ENCODE peak calls at places on chromosomes 11 and 22, in four cellular contexts. S, B, D and T are unnamed samples.

GRCh38 chr11:7514099-7514725 is 413 bp downstream of the PPFIBP2 start:
- DNase-seq in S (peak; percentile 62), B (no peak), D (peak; percentile 18), T (peak; percentile 58)

GRCh38 chr22:48664586-48664985 is 1163.1 kb downstream of the BRD1 start:
- DNase-seq in S (no peak), B (no peak), D (no peak), T (no peak)

GRCh38 chr11:20112291-20113146 is 47.8 kb downstream of the DBX1 start:
- DNase-seq in S (peak; percentile 77), B (peak; percentile 79), D (no peak), T (no peak)

GRCh38 chr11:111612211-111612610 is 10.0 kb downstream of the SIK2 start:
- DNase-seq in S (no peak), B (no peak), D (no peak), T (no peak)

GRCh38 chr22:29813563-29813962 is 24.5 kb downstream of the ASCC2 start:
- DNase-seq in S (no peak), B (no peak), D (no peak), T (no peak)

GRCh38 chr22:45997077-45997774 is 20.3 kb upstream of the WNT7B start:
- DNase-seq in S (peak; percentile 87), B (peak; percentile 95), D (no peak), T (peak; percentile 86)

GRCh38 chr22:49026476-49027121 is 801.1 kb downstream of the BRD1 start:
- DNase-seq in S (no peak), B (no peak), D (no peak), T (peak; percentile 36)

GRCh38 chr11:83070878-83071640 is 638 bp downstream of the RAB30 start:
- DNase-seq in S (peak; percentile 60), B (peak; percentile 66), D (peak; percentile 44), T (peak; percentile 49)

GRCh38 chr11:128341280-128341679 is 246.1 kb downstream of the ETS1 start:
- DNase-seq in S (no peak), B (no peak), D (no peak), T (no peak)

GRCh38 chr22:37887610-37888378 is 18.3 kb upstream of the MICALL1 start:
- DNase-seq in S (no peak), B (peak; percentile 76), D (peak; percentile 53), T (no peak)

GRCh38 chr11:126101930-126102283 is 39.2 kb upstream of the CDON start:
- DNase-seq in S (no peak), B (no peak), D (no peak), T (no peak)

GRCh38 chr22:47994899-47995573 is 1232.6 kb downstream of the TBC1D22A start:
- DNase-seq in S (no peak), B (no peak), D (no peak), T (no peak)

GRCh38 chr11:82557274-82557673 is 176.4 kb downstream of the FAM181B start:
- DNase-seq in S (peak; percentile 22), B (no peak), D (no peak), T (peak; percentile 59)

GRCh38 chr11:64334764-64335741 is 5.0 kb upstream of the CCDC88B start:
- DNase-seq in S (no peak), B (no peak), D (peak; percentile 73), T (peak; percentile 79)

GRCh38 chr11:127651175-127651887 is 650.8 kb upstream of the KIRREL3 start:
- DNase-seq in S (no peak), B (no peak), D (no peak), T (no peak)

GRCh38 chr11:58600510-58600909 is 21.6 kb downstream of the ZFP91 start:
- DNase-seq in S (no peak), B (no peak), D (no peak), T (no peak)

GRCh38 chr11:110243804-110244203 is 52.6 kb downstream of the RDX start:
- DNase-seq in S (no peak), B (no peak), D (no peak), T (no peak)

GRCh38 chr11:86818466-86819282 is 18.3 kb downstream of the PRSS23 start:
- DNase-seq in S (no peak), B (no peak), D (peak; percentile 79), T (no peak)

GRCh38 chr22:31734512-31734911 is 15.4 kb downstream of the PRR14L start:
- DNase-seq in S (no peak), B (no peak), D (no peak), T (no peak)

GRCh38 chr22:29861672-29862297 is 21.2 kb upstream of the MTMR3 start:
- DNase-seq in S (no peak), B (no peak), D (no peak), T (no peak)

GRCh38 chr11:7196396-7197146 is 55.1 kb upstream of the SYT9 start:
- DNase-seq in S (no peak), B (no peak), D (no peak), T (no peak)

GRCh38 chr11:35541621-35542375 is 16.4 kb upstream of the PAMR1 start:
- DNase-seq in S (no peak), B (peak; percentile 79), D (no peak), T (no peak)
- H3K4me1 ChIP-seq in S (no peaks in the 10 kb centered on the region), B (peaks cover 17% of the 10 kb centered on the region), D (no peaks in the 10 kb centered on the region), T (no peaks in the 10 kb centered on the region)

GRCh38 chr22:22068025-22068424 is 85.4 kb upstream of the TOP3B start:
- DNase-seq in S (no peak), B (no peak), D (no peak), T (no peak)

GRCh38 chr22:22070371-22070824 is 87.8 kb upstream of the TOP3B start:
- DNase-seq in S (no peak), B (no peak), D (no peak), T (no peak)

GRCh38 chr22:22068657-22069056 is 86.1 kb upstream of the TOP3B start:
- DNase-seq in S (no peak), B (no peak), D (no peak), T (no peak)

GRCh38 chr22:22071455-22071854 is 88.9 kb upstream of the TOP3B start:
- DNase-seq in S (no peak), B (no peak), D (no peak), T (no peak)

GRCh38 chr22:22069450-22070370 is 87.1 kb upstream of the TOP3B start:
- DNase-seq in S (no peak), B (no peak), D (no peak), T (no peak)
- TF ChIP-seq CTCF in S (no peak), B (no peak), D (no peak), T (no peak)

GRCh38 chr11:282171-282570 is 4.0 kb downstream of the NLRP6 start:
- DNase-seq in S (no peak), B (no peak), D (no peak), T (no peak)

GRCh38 chr11:280762-281485 is 2.7 kb downstream of the NLRP6 start:
- DNase-seq in S (peak; percentile 24), B (no peak), D (no peak), T (peak; percentile 70)

GRCh38 chr11:282630-283360 is 4.6 kb downstream of the NLRP6 start:
- DNase-seq in S (no peak), B (no peak), D (no peak), T (no peak)

GRCh38 chr11:279966-280761 is 2.0 kb downstream of the NLRP6 start:
- DNase-seq in S (peak; percentile 86), B (no peak), D (peak; percentile 64), T (peak; percentile 60)

DNA sequence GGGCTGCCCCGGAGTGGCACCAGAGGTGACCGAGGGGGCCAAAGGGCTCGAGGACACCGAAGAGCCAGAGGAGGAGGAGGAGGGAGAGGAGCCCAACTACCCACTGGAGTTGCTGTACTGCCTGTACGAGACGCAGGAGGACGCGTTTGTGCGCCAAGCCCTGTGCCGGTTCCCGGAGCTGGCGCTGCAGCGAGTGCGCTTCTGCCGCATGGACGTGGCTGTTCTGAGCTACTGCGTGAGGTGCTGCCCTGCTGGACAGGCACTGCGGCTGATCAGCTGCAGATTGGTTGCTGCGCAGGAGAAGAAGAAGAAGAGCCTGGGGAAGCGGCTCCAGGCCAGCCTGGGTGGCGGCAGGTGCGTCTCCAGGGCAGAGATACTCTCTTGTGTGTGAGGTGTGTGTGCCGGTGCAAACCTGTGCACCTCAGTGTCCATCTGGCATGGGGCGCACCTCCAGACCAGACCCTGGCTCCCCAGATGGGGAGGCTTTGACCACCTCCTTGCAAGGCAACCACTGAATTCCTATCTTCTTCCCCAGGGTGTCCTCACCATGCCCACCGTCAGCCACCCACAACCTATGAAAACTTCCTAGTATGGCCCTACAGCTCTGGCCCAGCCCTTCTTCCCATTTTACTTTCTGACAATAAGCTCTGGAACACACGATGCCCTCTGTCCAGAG is 3.4 kb downstream of the NLRP6 start:
- DNase-seq in S (peak; percentile 19), B (no peak), D (no peak), T (no peak)
- H3K4me1 ChIP-seq in S (no peaks in the 10 kb centered on the region), B (no peaks in the 10 kb centered on the region), D (no peaks in the 10 kb centered on the region), T (peaks cover 42% of the 10 kb centered on the region)

GRCh38 chr11:69599502-69599901 is 41.5 kb upstream of the CCND1 start:
- DNase-seq in S (no peak), B (no peak), D (no peak), T (no peak)

GRCh38 chr11:69601346-69601975 is 39.5 kb upstream of the CCND1 start:
- DNase-seq in S (no peak), B (no peak), D (no peak), T (no peak)

GRCh38 chr11:69594481-69594880 is 46.5 kb upstream of the CCND1 start:
- DNase-seq in S (no peak), B (no peak), D (no peak), T (no peak)

GRCh38 chr11:69595805-69596665 is 44.9 kb upstream of the CCND1 start:
- DNase-seq in S (no peak), B (no peak), D (no peak), T (no peak)

DNA sequence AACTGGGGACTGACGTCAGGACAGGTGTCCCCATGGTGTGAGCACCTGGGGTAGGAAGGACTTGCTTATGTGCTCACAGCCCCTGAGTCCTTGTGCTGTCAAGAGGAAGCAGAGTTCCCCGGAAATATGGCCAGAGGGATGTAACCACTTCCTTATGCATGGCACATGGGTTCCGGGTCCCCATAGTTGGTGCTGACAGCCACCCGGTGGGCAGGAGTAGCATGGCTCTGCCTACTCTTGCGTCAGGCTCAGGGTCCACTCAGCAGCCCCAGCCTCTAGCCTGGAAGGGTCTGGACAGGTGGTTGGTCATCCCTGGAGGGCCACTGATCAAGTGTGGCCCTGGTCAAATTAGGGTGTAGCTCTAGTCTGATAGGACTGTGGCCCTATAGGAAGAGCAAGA is 42.8 kb upstream of the CCND1 start:
- DNase-seq in S (no peak), B (no peak), D (no peak), T (no peak)
- TF ChIP-seq CTCF in S (peak; percentile 5), B (no peak), D (peak; percentile 8), T (peak; percentile 20)

DNA sequence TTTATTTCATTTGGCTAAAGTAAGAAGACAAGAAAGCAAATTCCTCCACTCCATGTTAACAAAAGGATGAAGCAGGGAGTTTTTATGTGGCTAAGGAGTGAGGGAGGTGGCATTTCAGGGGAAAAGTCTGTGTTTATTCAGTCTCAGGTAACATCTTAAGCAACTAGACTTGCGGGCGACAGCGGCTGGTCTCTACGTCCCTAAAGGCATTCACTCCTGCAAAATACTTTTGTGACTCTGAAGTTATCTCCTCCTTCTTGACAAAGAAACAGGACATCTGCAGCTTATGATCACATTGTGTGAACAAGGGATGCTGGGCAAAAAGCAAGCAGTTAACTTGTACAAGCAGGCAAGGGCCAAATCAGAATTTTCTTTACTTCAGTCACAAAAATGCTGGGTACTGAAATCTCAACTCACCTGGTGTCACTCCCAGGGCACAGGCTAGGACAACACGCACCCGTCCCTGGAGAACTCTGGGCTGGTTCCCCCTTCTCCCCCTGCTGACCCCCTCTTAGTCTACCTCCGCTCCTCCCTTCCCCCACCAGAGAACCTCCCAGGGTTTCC is 38.3 kb downstream of the IGLL5 start:
- DNase-seq in S (no peak), B (no peak), D (no peak), T (no peak)
- H3K4me1 ChIP-seq in S (no peaks in the 10 kb centered on the region), B (no peaks in the 10 kb centered on the region), D (no peaks in the 10 kb centered on the region), T (no peaks in the 10 kb centered on the region)